ENCODE peak calls at places on chromosomes 5 and 9, in six cellular contexts. M, I, N, T, E and X are unnamed samples.

GRCh38 chr9:121599186-121599871 is 52.1 kb upstream of the DAB2IP start:
- DNase-seq in T (no peak), M (no peak), I (peak), N (peak), E (peak), X (peak)

GRCh38 chr5:68450245-68450852 is 234.8 kb downstream of the PIK3R1 start:
- DNase-seq in I (peak), N (peak), M (no peak), T (no peak), E (no peak), X (peak)

GRCh38 chr5:131997727-131998117 is 13.7 kb downstream of the ACSL6 start:
- DNase-seq in I (no peak), T (no peak), M (no peak), N (no peak), E (no peak), X (no peak)

GRCh38 chr9:132348676-132349075 is 6.1 kb downstream of the SETX start:
- DNase-seq in N (peak), E (no peak), I (no peak), T (no peak), M (no peak), X (no peak)

GRCh38 chr9:91378695-91379127 is 17.0 kb upstream of the AUH start:
- DNase-seq in M (no peak), T (no peak), N (no peak), I (no peak), E (no peak), X (peak)

GRCh38 chr5:167812871-167813270 is 478.6 kb upstream of the WWC1 start:
- DNase-seq in E (no peak), N (no peak), M (no peak), I (no peak), T (no peak), X (no peak)

GRCh38 chr5:62097361-62097760 is 208.6 kb upstream of the KIF2A start:
- DNase-seq in T (no peak), M (no peak), I (no peak), E (no peak), N (no peak), X (no peak)

GRCh38 chr5:73266925-73267775 is 94.2 kb downstream of the TMEM174 start:
- DNase-seq in T (no peak), N (no peak), I (no peak), E (no peak), M (no peak), X (no peak)

GRCh38 chr5:98468188-98468869 is 305.1 kb upstream of the RGMB start:
- DNase-seq in E (no peak), N (peak), I (peak), T (no peak), M (no peak), X (no peak)

GRCh38 chr5:160064441-160064840 is 54.8 kb downstream of the PWWP2A start:
- DNase-seq in I (no peak), M (no peak), E (no peak), T (no peak), N (no peak), X (no peak)

GRCh38 chr5:36965179-36965578 is 88.6 kb downstream of the NIPBL start:
- DNase-seq in M (no peak), T (no peak), N (no peak), E (no peak), I (no peak), X (no peak)

GRCh38 chr9:81424431-81424830 is 264.9 kb downstream of the TLE1 start:
- DNase-seq in E (no peak), T (no peak), M (no peak), N (no peak), I (no peak), X (no peak)

GRCh38 chr5:132136906-132137305 is 63.3 kb downstream of the CSF2 start:
- DNase-seq in T (no peak), I (peak), N (no peak), M (no peak), E (no peak), X (no peak)

GRCh38 chr9:127495884-127496555 is 44.7 kb downstream of the LRSAM1 start:
- DNase-seq in I (no peak), E (no peak), N (no peak), M (no peak), T (no peak), X (no peak)

GRCh38 chr5:146047396-146047795 is 58.0 kb downstream of the PLAC8L1 start:
- DNase-seq in I (peak), E (no peak), M (no peak), N (peak), T (no peak), X (no peak)

GRCh38 chr5:100889165-100889564 is 13.9 kb downstream of the ST8SIA4 start:
- DNase-seq in E (no peak), M (no peak), I (no peak), N (no peak), T (no peak), X (no peak)

GRCh38 chr9:131627326-131627845 is 82.1 kb downstream of the PRRT1B start:
- DNase-seq in N (no peak), I (no peak), M (no peak), E (no peak), T (no peak), X (no peak)

GRCh38 chr5:113421643-113422132 is 13.1 kb downstream of the TSSK1B start:
- DNase-seq in M (no peak), I (no peak), N (no peak), T (no peak), E (no peak), X (no peak)

GRCh38 chr5:31434898-31435297 is 97.0 kb downstream of the DROSHA start:
- DNase-seq in I (no peak), N (no peak), E (no peak), M (no peak), T (no peak), X (no peak)

GRCh38 chr9:76338418-76338817 is 55.8 kb downstream of the RFK start:
- DNase-seq in E (no peak), N (no peak), T (no peak), M (no peak), I (no peak), X (no peak)

GRCh38 chr5:116520706-116521105 is 53.9 kb downstream of the SEMA6A start:
- DNase-seq in I (no peak), N (no peak), M (no peak), E (no peak), T (no peak), X (no peak)

GRCh38 chr9:98367371-98367900 is 112.0 kb upstream of the TBC1D2 start:
- DNase-seq in T (no peak), I (no peak), E (no peak), M (no peak), N (no peak), X (no peak)

GRCh38 chr5:61299254-61299653 is 32.8 kb upstream of the ZSWIM6 start:
- DNase-seq in M (no peak), T (no peak), N (no peak), E (no peak), I (no peak), X (no peak)

GRCh38 chr9:113746486-113746885 is 129.6 kb upstream of the ZNF618 start:
- DNase-seq in M (no peak), E (no peak), T (no peak), N (no peak), I (no peak), X (no peak)

GRCh38 chr9:88197016-88197415 is 58.7 kb upstream of the SPATA31C2 start:
- DNase-seq in M (no peak), N (no peak), I (peak), E (no peak), T (no peak), X (no peak)

GRCh38 chr9:119400607-119401006 is 31.4 kb upstream of the BRINP1 start:
- DNase-seq in N (no peak), E (no peak), M (no peak), T (no peak), I (no peak), X (no peak)

GRCh38 chr9:104118916-104119315 is 24.8 kb downstream of the SMC2 start:
- DNase-seq in I (no peak), E (no peak), M (no peak), N (no peak), T (no peak), X (no peak)

GRCh38 chr5:34690301-34690700 is 34.2 kb downstream of the RAI14 start:
- DNase-seq in M (no peak), N (no peak), I (no peak), E (no peak), T (no peak), X (no peak)

GRCh38 chr5:95382843-95383242 is 8.3 kb upstream of the FAM81B start:
- DNase-seq in E (no peak), M (no peak), N (no peak), T (no peak), I (no peak), X (no peak)

GRCh38 chr9:42852133-42852532 is 668.7 kb downstream of the SPATA31A6 start:
- DNase-seq in T (no peak), N (peak), M (no peak), I (peak), E (peak), X (peak)

GRCh38 chr5:102218159-102218558 is 77.9 kb downstream of the SLCO4C1 start:
- DNase-seq in N (no peak), M (no peak), I (no peak), E (no peak), T (no peak), X (no peak)

GRCh38 chr9:121861501-121862180 is 210.2 kb downstream of the DAB2IP start:
- DNase-seq in I (peak), T (no peak), M (no peak), E (peak), N (peak), X (peak)

GRCh38 chr5:159552751-159553150 is 222.5 kb upstream of the IL12B start:
- DNase-seq in T (no peak), N (no peak), M (no peak), I (peak), E (no peak), X (no peak)

GRCh38 chr9:20442461-20443319 is 179.6 kb downstream of the MLLT3 start:
- DNase-seq in M (no peak), I (no peak), N (no peak), T (no peak), E (no peak), X (no peak)

GRCh38 chr5:73963021-73963420 is 337.0 kb downstream of the ARHGEF28 start:
- DNase-seq in T (no peak), I (peak), M (no peak), N (no peak), E (no peak), X (no peak)

GRCh38 chr5:88509403-88509802 is 240.8 kb upstream of the TMEM161B start:
- DNase-seq in T (no peak), N (no peak), M (no peak), E (no peak), I (no peak), X (no peak)

GRCh38 chr9:25602366-25603044 is 75.7 kb downstream of the TUSC1 start:
- DNase-seq in M (no peak), E (no peak), N (no peak), T (no peak), I (peak), X (no peak)